ENCODE peak calls at places on chromosome 1, in six cellular contexts. One of them, this sample, is unnamed.

GRCh38 chr1:226677121-226678020 is 61.7 kb downstream of the ITPKB start:
- DNase-seq in NCI-H2029 treated with DMSO at 0.1 percent for 48 hours: no peak
- DNase-seq in head of caudate nucleus: peak; percentile 85
- DNase-seq in Peyer's patch: no peak
- DNase-seq in OCI-LY7: peak; percentile 69
- DNase-seq in ELF-1: no peak
- DNase-seq in this sample: no peak

GRCh38 chr1:38826262-38826661 is 33.3 kb downstream of the RRAGC start:
- DNase-seq in NCI-H2029 treated with DMSO at 0.1 percent for 48 hours: no peak
- DNase-seq in head of caudate nucleus: no peak
- DNase-seq in Peyer's patch: no peak
- DNase-seq in OCI-LY7: no peak
- DNase-seq in ELF-1: no peak
- DNase-seq in this sample: no peak

GRCh38 chr1:81832573-81832972 is 31.8 kb downstream of the ADGRL2 start:
- DNase-seq in NCI-H2029 treated with DMSO at 0.1 percent for 48 hours: no peak
- DNase-seq in head of caudate nucleus: no peak
- DNase-seq in Peyer's patch: no peak
- DNase-seq in OCI-LY7: no peak
- DNase-seq in ELF-1: no peak
- DNase-seq in this sample: no peak

GRCh38 chr1:180173952-180174351 is 19.3 kb downstream of the QSOX1 start:
- DNase-seq in NCI-H2029 treated with DMSO at 0.1 percent for 48 hours: peak; percentile 42
- DNase-seq in head of caudate nucleus: peak; percentile 56
- DNase-seq in Peyer's patch: peak; percentile 51
- DNase-seq in OCI-LY7: no peak
- DNase-seq in ELF-1: no peak
- DNase-seq in this sample: no peak

GRCh38 chr1:234841710-234842231 is 231.8 kb upstream of the IRF2BP2 start:
- DNase-seq in NCI-H2029 treated with DMSO at 0.1 percent for 48 hours: no peak
- DNase-seq in head of caudate nucleus: no peak
- DNase-seq in Peyer's patch: no peak
- DNase-seq in OCI-LY7: peak; percentile 54
- DNase-seq in ELF-1: no peak
- DNase-seq in this sample: peak; percentile 64

GRCh38 chr1:22808186-22808845 is 97.7 kb downstream of the EPHB2 start:
- DNase-seq in NCI-H2029 treated with DMSO at 0.1 percent for 48 hours: no peak
- DNase-seq in head of caudate nucleus: no peak
- DNase-seq in Peyer's patch: no peak
- DNase-seq in OCI-LY7: no peak
- DNase-seq in ELF-1: no peak
- DNase-seq in this sample: no peak

GRCh38 chr1:198056255-198056654 is 100.5 kb upstream of the NEK7 start:
- DNase-seq in NCI-H2029 treated with DMSO at 0.1 percent for 48 hours: no peak
- DNase-seq in head of caudate nucleus: no peak
- DNase-seq in Peyer's patch: no peak
- DNase-seq in OCI-LY7: peak; percentile 14
- DNase-seq in ELF-1: peak; percentile 57
- DNase-seq in this sample: no peak

GRCh38 chr1:89603651-89604413 is 29.1 kb upstream of the LRRC8C start:
- DNase-seq in NCI-H2029 treated with DMSO at 0.1 percent for 48 hours: no peak
- DNase-seq in head of caudate nucleus: no peak
- DNase-seq in Peyer's patch: no peak
- DNase-seq in OCI-LY7: no peak
- DNase-seq in ELF-1: no peak
- DNase-seq in this sample: no peak

GRCh38 chr1:183218039-183218618 is 32.1 kb downstream of the LAMC2 start:
- DNase-seq in NCI-H2029 treated with DMSO at 0.1 percent for 48 hours: peak; percentile 28
- DNase-seq in head of caudate nucleus: peak; percentile 7
- DNase-seq in Peyer's patch: no peak
- DNase-seq in OCI-LY7: no peak
- DNase-seq in ELF-1: no peak
- DNase-seq in this sample: no peak

GRCh38 chr1:38047603-38048146 is 1.1 kb upstream of the POU3F1 start:
- DNase-seq in NCI-H2029 treated with DMSO at 0.1 percent for 48 hours: no peak
- DNase-seq in head of caudate nucleus: no peak
- DNase-seq in Peyer's patch: no peak
- DNase-seq in OCI-LY7: no peak
- DNase-seq in ELF-1: peak; percentile 80
- DNase-seq in this sample: no peak